ENCODE peak calls at places on chromosomes 16 and 17, in eight cellular contexts. One of them, this sample, is unnamed.

GRCh38 chr16:58306327-58306726 is 11.5 kb upstream of the PRSS54 start:
- DNase-seq in left ventricle myocardium inferior: no peak
- DNase-seq in heart left ventricle: no peak
- DNase-seq in tibial artery: no peak
- DNase-seq in suprapubic skin: no peak
- DNase-seq in A673: peak; percentile 42
- DNase-seq in Panc1: no peak
- DNase-seq in A549: no peak
- DNase-seq in this sample: no peak

GRCh38 chr16:82625066-82625968 is 1.5 kb upstream of the CDH13 start:
- DNase-seq in left ventricle myocardium inferior: no peak
- DNase-seq in A549: no peak
- DNase-seq in heart left ventricle: peak; percentile 57
- DNase-seq in A673: no peak
- DNase-seq in suprapubic skin: no peak
- DNase-seq in tibial artery: no peak
- DNase-seq in Panc1: no peak
- DNase-seq in this sample: no peak

GRCh38 chr16:19137201-19137601 is 23.4 kb downstream of the ITPRIPL2 start:
- DNase-seq in A673: no peak
- DNase-seq in tibial artery: no peak
- DNase-seq in heart left ventricle: no peak
- DNase-seq in suprapubic skin: no peak
- DNase-seq in Panc1: no peak
- DNase-seq in left ventricle myocardium inferior: no peak
- DNase-seq in A549: no peak
- DNase-seq in this sample: no peak

GRCh38 chr16:6836771-6837170 is 495.9 kb upstream of the RBFOX1 start:
- DNase-seq in A673: no peak
- DNase-seq in heart left ventricle: no peak
- DNase-seq in suprapubic skin: no peak
- DNase-seq in tibial artery: no peak
- DNase-seq in A549: no peak
- DNase-seq in Panc1: no peak
- DNase-seq in left ventricle myocardium inferior: no peak
- DNase-seq in this sample: no peak

GRCh38 chr17:71032746-71033273 is 863.5 kb downstream of the KCNJ2 start:
- DNase-seq in A549: no peak
- DNase-seq in Panc1: no peak
- DNase-seq in heart left ventricle: no peak
- DNase-seq in left ventricle myocardium inferior: no peak
- DNase-seq in tibial artery: no peak
- DNase-seq in A673: no peak
- DNase-seq in suprapubic skin: no peak
- DNase-seq in this sample: no peak

GRCh38 chr16:72424776-72425175 is 252.8 kb upstream of the PMFBP1 start:
- DNase-seq in Panc1: no peak
- DNase-seq in suprapubic skin: no peak
- DNase-seq in A673: peak; percentile 24
- DNase-seq in left ventricle myocardium inferior: no peak
- DNase-seq in heart left ventricle: no peak
- DNase-seq in tibial artery: no peak
- DNase-seq in A549: no peak
- DNase-seq in this sample: no peak

GRCh38 chr16:53055603-53056527 is 1.1 kb downstream of the CHD9 start:
- DNase-seq in tibial artery: no peak
- DNase-seq in Panc1: no peak
- DNase-seq in A549: peak; percentile 25
- DNase-seq in heart left ventricle: peak; percentile 53
- DNase-seq in A673: peak; percentile 80
- DNase-seq in suprapubic skin: no peak
- DNase-seq in left ventricle myocardium inferior: no peak
- DNase-seq in this sample: no peak

GRCh38 chr17:28334666-28335200 is 539 bp downstream of the IFT20 start:
- DNase-seq in left ventricle myocardium inferior: no peak
- DNase-seq in suprapubic skin: no peak
- DNase-seq in tibial artery: no peak
- DNase-seq in A673: no peak
- DNase-seq in heart left ventricle: no peak
- DNase-seq in Panc1: no peak
- DNase-seq in A549: no peak
- DNase-seq in this sample: no peak

GRCh38 chr16:8866884-8867482 is 1.8 kb downstream of the CARHSP1 start:
- DNase-seq in left ventricle myocardium inferior: no peak
- DNase-seq in A673: no peak
- DNase-seq in suprapubic skin: no peak
- DNase-seq in heart left ventricle: peak; percentile 55
- DNase-seq in tibial artery: no peak
- DNase-seq in A549: no peak
- DNase-seq in Panc1: no peak
- DNase-seq in this sample: no peak

GRCh38 chr17:46771601-46772012 is 46.9 kb downstream of the WNT3 start:
- DNase-seq in left ventricle myocardium inferior: no peak
- DNase-seq in A549: no peak
- DNase-seq in Panc1: no peak
- DNase-seq in tibial artery: no peak
- DNase-seq in A673: no peak
- DNase-seq in suprapubic skin: no peak
- DNase-seq in heart left ventricle: peak; percentile 35
- DNase-seq in this sample: no peak

GRCh38 chr17:39225974-39226683 is 384 bp upstream of the STAC2 start:
- DNase-seq in suprapubic skin: no peak
- DNase-seq in A549: peak; percentile 91
- DNase-seq in heart left ventricle: peak; percentile 88
- DNase-seq in tibial artery: peak; percentile 97
- DNase-seq in left ventricle myocardium inferior: peak; percentile 74
- DNase-seq in A673: peak; percentile 90
- DNase-seq in Panc1: no peak
- DNase-seq in this sample: no peak

GRCh38 chr17:59451706-59452105 is 113.7 kb upstream of the DHX40 start:
- DNase-seq in tibial artery: no peak
- DNase-seq in heart left ventricle: no peak
- DNase-seq in A549: no peak
- DNase-seq in A673: no peak
- DNase-seq in Panc1: peak; percentile 22
- DNase-seq in suprapubic skin: no peak
- DNase-seq in left ventricle myocardium inferior: no peak
- DNase-seq in this sample: no peak

GRCh38 chr17:48834973-48835372 is 4.1 kb downstream of the CALCOCO2 start:
- DNase-seq in A673: no peak
- DNase-seq in left ventricle myocardium inferior: no peak
- DNase-seq in suprapubic skin: no peak
- DNase-seq in A549: no peak
- DNase-seq in tibial artery: no peak
- DNase-seq in heart left ventricle: no peak
- DNase-seq in Panc1: no peak
- DNase-seq in this sample: no peak

GRCh38 chr17:55167024-55167721 is 97.6 kb upstream of the HLF start:
- DNase-seq in heart left ventricle: no peak
- DNase-seq in Panc1: no peak
- DNase-seq in A549: no peak
- DNase-seq in tibial artery: no peak
- DNase-seq in left ventricle myocardium inferior: no peak
- DNase-seq in A673: peak; percentile 98
- DNase-seq in suprapubic skin: no peak
- DNase-seq in this sample: no peak

GRCh38 chr17:28599311-28600184 is 723 bp upstream of the SPAG5 start:
- DNase-seq in Panc1: peak; percentile 68
- DNase-seq in A549: peak; percentile 72
- DNase-seq in A673: peak; percentile 91
- DNase-seq in left ventricle myocardium inferior: peak; percentile 52
- DNase-seq in suprapubic skin: peak; percentile 80
- DNase-seq in tibial artery: peak; percentile 80
- DNase-seq in heart left ventricle: peak; percentile 63
- DNase-seq in this sample: peak; percentile 85

GRCh38 chr16:59540621-59541020 is 806.5 kb upstream of the GOT2 start:
- DNase-seq in left ventricle myocardium inferior: no peak
- DNase-seq in A549: no peak
- DNase-seq in suprapubic skin: no peak
- DNase-seq in Panc1: no peak
- DNase-seq in A673: no peak
- DNase-seq in tibial artery: no peak
- DNase-seq in heart left ventricle: no peak
- DNase-seq in this sample: no peak

DNA sequence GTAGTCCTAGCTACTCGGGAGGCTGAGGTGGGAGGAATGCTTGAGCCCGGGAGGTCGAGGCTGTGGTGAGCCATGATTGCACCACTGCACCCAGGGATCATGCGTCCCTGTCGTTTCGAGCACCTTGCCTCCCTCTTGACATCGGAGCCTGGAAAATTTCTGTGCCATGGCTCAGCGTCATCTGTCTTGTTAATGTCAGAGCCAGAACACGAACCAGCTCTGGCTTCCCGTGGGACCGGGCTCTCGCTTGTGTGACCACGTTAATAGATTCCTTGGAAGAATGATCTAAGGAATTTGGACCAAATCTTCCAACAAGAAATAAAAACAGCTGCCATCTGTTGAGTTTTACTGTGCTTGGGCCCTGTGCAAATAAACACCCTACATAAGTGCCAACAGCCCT is 117.7 kb downstream of the ABCC1 start:
- DNase-seq in left ventricle myocardium inferior: no peak
- DNase-seq in suprapubic skin: no peak
- DNase-seq in A549: no peak
- DNase-seq in A673: no peak
- DNase-seq in Panc1: no peak
- DNase-seq in heart left ventricle: peak; percentile 61
- DNase-seq in tibial artery: peak; percentile 88
- DNase-seq in this sample: peak; percentile 91
- H3K27ac ChIP-seq in left ventricle myocardium inferior: peak overlapping the region; percentile 43
- H3K27ac ChIP-seq in suprapubic skin: no peak overlapping the region
- H3K27ac ChIP-seq in A549: no peak overlapping the region
- H3K27ac ChIP-seq in A673: no peak overlapping the region
- H3K27ac ChIP-seq in Panc1: no peak overlapping the region
- H3K27ac ChIP-seq in heart left ventricle: peak overlapping the region; percentile 84
- H3K27ac ChIP-seq in tibial artery: peak overlapping the region; percentile 46
- H3K27ac ChIP-seq in this sample: peak overlapping the region; percentile 69

DNA sequence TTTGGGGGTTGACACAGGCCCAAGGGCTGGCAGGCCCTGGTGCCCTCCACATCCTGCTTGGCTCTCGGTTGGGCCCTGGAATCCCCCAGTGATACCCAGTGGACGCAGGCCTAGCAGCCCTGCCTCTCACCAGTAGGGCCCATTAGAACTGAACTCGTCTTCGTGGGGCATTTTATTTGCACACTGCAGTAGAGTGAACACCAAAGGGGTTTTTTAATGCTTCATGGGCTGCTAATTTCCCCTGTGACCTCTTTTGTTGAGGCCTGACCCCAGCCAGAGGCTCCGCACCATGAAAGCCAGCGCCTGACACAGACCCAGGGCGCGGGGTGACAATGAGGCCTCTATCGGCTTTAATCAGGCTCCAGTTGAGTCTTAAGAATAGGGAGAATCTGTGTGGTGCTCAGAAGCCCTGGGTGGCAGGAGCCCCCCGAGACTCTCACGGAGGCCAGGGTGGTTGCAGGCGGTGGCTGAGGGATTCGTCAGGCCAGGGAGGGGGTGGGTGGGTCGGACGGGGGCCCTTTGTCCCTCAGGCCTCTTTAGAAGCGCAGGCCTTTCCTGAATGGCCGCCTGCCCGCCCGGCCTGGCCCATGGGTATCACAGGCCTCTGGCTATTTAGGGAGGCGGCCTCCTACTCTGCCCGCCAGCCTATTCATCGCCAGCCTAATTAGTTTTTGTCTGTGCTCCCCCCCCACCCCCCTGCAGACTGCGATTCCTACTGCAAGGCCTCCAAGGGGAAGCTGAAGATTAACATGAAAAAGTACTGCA is 199.3 kb downstream of the NTN1 start:
- DNase-seq in tibial artery: no peak
- DNase-seq in left ventricle myocardium inferior: no peak
- DNase-seq in suprapubic skin: no peak
- DNase-seq in A549: no peak
- DNase-seq in A673: no peak
- DNase-seq in heart left ventricle: no peak
- DNase-seq in Panc1: no peak
- DNase-seq in this sample: no peak
- TF ChIP-seq CTCF in tibial artery: no peak
- TF ChIP-seq CTCF in left ventricle myocardium inferior: no peak
- TF ChIP-seq CTCF in suprapubic skin: no peak
- TF ChIP-seq CTCF in A549: no peak
- TF ChIP-seq CTCF in A673: no peak
- TF ChIP-seq CTCF in heart left ventricle: no peak
- TF ChIP-seq CTCF in Panc1: no peak
- TF ChIP-seq CTCF in this sample: no peak

GRCh38 chr16:1793578-1794220 is at the start of gene IGFALS:
- DNase-seq in A549: no peak
- DNase-seq in A673: no peak
- DNase-seq in heart left ventricle: no peak
- DNase-seq in tibial artery: no peak
- DNase-seq in left ventricle myocardium inferior: no peak
- DNase-seq in suprapubic skin: peak; percentile 55
- DNase-seq in Panc1: no peak
- DNase-seq in this sample: no peak
- H3K27ac ChIP-seq in A549: no peak within 1 kb of the TSS
- H3K27ac ChIP-seq in A673: no peak within 1 kb of the TSS
- H3K27ac ChIP-seq in heart left ventricle: no peak within 1 kb of the TSS
- H3K27ac ChIP-seq in tibial artery: no peak within 1 kb of the TSS
- H3K27ac ChIP-seq in left ventricle myocardium inferior: no peak within 1 kb of the TSS
- H3K27ac ChIP-seq in suprapubic skin: no peak within 1 kb of the TSS
- H3K27ac ChIP-seq in Panc1: no peak within 1 kb of the TSS
- H3K27ac ChIP-seq in this sample: no peak within 1 kb of the TSS

DNA sequence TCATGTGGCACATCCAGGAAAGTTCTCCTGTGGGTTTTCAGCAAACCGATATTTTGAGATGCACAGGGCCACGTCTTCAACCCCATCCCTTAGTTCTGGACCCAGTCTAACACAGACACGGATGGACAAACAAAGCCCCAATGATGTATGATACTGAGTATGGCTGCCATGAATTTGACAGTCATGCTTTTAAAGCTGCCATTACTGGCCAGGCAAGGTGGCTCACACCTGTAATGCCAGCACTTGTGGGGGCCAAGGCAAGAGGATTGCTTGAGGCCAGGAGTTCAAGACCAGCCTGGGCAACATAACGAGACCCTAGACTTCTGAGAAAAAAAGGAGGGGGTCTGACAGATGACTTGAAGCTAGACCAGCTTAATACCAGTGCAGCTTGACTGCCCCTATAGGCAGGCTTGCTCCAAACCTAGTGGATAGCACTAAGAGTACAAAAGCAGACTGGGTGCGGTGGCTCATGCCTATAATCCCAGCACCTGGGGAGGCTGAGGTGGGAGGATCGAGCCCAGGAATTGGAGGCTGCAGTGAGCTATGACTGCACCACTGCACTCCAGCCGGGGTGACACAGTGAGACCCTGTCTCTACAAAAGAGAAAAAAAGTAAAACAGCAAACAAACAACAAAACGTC is 10.8 kb upstream of the ZNF629 start:
- DNase-seq in heart left ventricle: peak; percentile 5
- DNase-seq in tibial artery: no peak
- DNase-seq in left ventricle myocardium inferior: no peak
- DNase-seq in A549: no peak
- DNase-seq in suprapubic skin: no peak
- DNase-seq in A673: no peak
- DNase-seq in Panc1: no peak
- DNase-seq in this sample: no peak
- TF ChIP-seq CTCF in heart left ventricle: no peak
- TF ChIP-seq CTCF in tibial artery: no peak
- TF ChIP-seq CTCF in left ventricle myocardium inferior: no peak
- TF ChIP-seq CTCF in A549: no peak
- TF ChIP-seq CTCF in suprapubic skin: no peak
- TF ChIP-seq CTCF in A673: peak; percentile 23
- TF ChIP-seq CTCF in Panc1: no peak
- TF ChIP-seq CTCF in this sample: no peak

GRCh38 chr17:73005360-73005759 is 87.1 kb downstream of the SLC39A11 start:
- DNase-seq in A673: no peak
- DNase-seq in left ventricle myocardium inferior: no peak
- DNase-seq in suprapubic skin: no peak
- DNase-seq in tibial artery: no peak
- DNase-seq in heart left ventricle: no peak
- DNase-seq in Panc1: no peak
- DNase-seq in A549: no peak
- DNase-seq in this sample: no peak
- H3K27ac ChIP-seq in A673: no peak overlapping the region
- H3K27ac ChIP-seq in left ventricle myocardium inferior: no peak overlapping the region
- H3K27ac ChIP-seq in suprapubic skin: no peak overlapping the region
- H3K27ac ChIP-seq in tibial artery: no peak overlapping the region
- H3K27ac ChIP-seq in heart left ventricle: no peak overlapping the region
- H3K27ac ChIP-seq in Panc1: no peak overlapping the region
- H3K27ac ChIP-seq in A549: no peak overlapping the region
- H3K27ac ChIP-seq in this sample: no peak overlapping the region

This sample was measured in coronary artery.